ENCODE peak calls at places on chromosome 11, in five cellular contexts. One of them, this sample, is unnamed.

GRCh38 chr11:125088576-125089455 is 22.6 kb downstream of the TMEM218 start:
- DNase-seq in ascending aorta: no peak
- DNase-seq in AG04450: no peak
- DNase-seq in suprapubic skin: no peak
- DNase-seq in stimulated activated CD4-positive, alpha-beta T cell treated with anti-CD3 and anti-CD28 coated beads, Interleukin-15, amount 100 ng/mL, for 1 hour: no peak
- DNase-seq in this sample: no peak

GRCh38 chr11:134385774-134386565 is 26.1 kb downstream of the B3GAT1 start:
- DNase-seq in suprapubic skin: no peak
- DNase-seq in ascending aorta: no peak
- DNase-seq in AG04450: no peak
- DNase-seq in stimulated activated CD4-positive, alpha-beta T cell treated with anti-CD3 and anti-CD28 coated beads, Interleukin-15, amount 100 ng/mL, for 1 hour: no peak
- DNase-seq in this sample: no peak

GRCh38 chr11:132184079-132184478 is 813.7 kb downstream of the NTM start:
- DNase-seq in ascending aorta: no peak
- DNase-seq in AG04450: no peak
- DNase-seq in suprapubic skin: no peak
- DNase-seq in stimulated activated CD4-positive, alpha-beta T cell treated with anti-CD3 and anti-CD28 coated beads, Interleukin-15, amount 100 ng/mL, for 1 hour: no peak
- DNase-seq in this sample: no peak

GRCh38 chr11:32435511-32435946 is at the start of gene WT1:
- DNase-seq in AG04450: no peak
- DNase-seq in suprapubic skin: no peak
- DNase-seq in ascending aorta: no peak
- DNase-seq in stimulated activated CD4-positive, alpha-beta T cell treated with anti-CD3 and anti-CD28 coated beads, Interleukin-15, amount 100 ng/mL, for 1 hour: no peak
- DNase-seq in this sample: peak

GRCh38 chr11:85132839-85133238 is 494.3 kb downstream of the DLG2 start:
- DNase-seq in AG04450: no peak
- DNase-seq in suprapubic skin: no peak
- DNase-seq in stimulated activated CD4-positive, alpha-beta T cell treated with anti-CD3 and anti-CD28 coated beads, Interleukin-15, amount 100 ng/mL, for 1 hour: no peak
- DNase-seq in ascending aorta: no peak
- DNase-seq in this sample: no peak

GRCh38 chr11:1491379-1491778 is 4.8 kb upstream of the MOB2 start:
- DNase-seq in stimulated activated CD4-positive, alpha-beta T cell treated with anti-CD3 and anti-CD28 coated beads, Interleukin-15, amount 100 ng/mL, for 1 hour: no peak
- DNase-seq in AG04450: no peak
- DNase-seq in ascending aorta: no peak
- DNase-seq in suprapubic skin: no peak
- DNase-seq in this sample: no peak

GRCh38 chr11:61695917-61696316 is 15.7 kb downstream of the DAGLA start:
- DNase-seq in AG04450: no peak
- DNase-seq in suprapubic skin: peak
- DNase-seq in ascending aorta: peak
- DNase-seq in stimulated activated CD4-positive, alpha-beta T cell treated with anti-CD3 and anti-CD28 coated beads, Interleukin-15, amount 100 ng/mL, for 1 hour: peak
- DNase-seq in this sample: peak

GRCh38 chr11:61963282-61964057 is 4.0 kb downstream of the FTH1 start:
- DNase-seq in ascending aorta: no peak
- DNase-seq in AG04450: no peak
- DNase-seq in stimulated activated CD4-positive, alpha-beta T cell treated with anti-CD3 and anti-CD28 coated beads, Interleukin-15, amount 100 ng/mL, for 1 hour: no peak
- DNase-seq in suprapubic skin: peak
- DNase-seq in this sample: no peak

GRCh38 chr11:12019337-12019736 is 10.9 kb upstream of the DKK3 start:
- DNase-seq in ascending aorta: no peak
- DNase-seq in stimulated activated CD4-positive, alpha-beta T cell treated with anti-CD3 and anti-CD28 coated beads, Interleukin-15, amount 100 ng/mL, for 1 hour: no peak
- DNase-seq in AG04450: no peak
- DNase-seq in suprapubic skin: no peak
- DNase-seq in this sample: no peak

GRCh38 chr11:2685566-2686359 is 14.0 kb downstream of the KCNQ1OT1 start:
- DNase-seq in suprapubic skin: peak
- DNase-seq in AG04450: no peak
- DNase-seq in stimulated activated CD4-positive, alpha-beta T cell treated with anti-CD3 and anti-CD28 coated beads, Interleukin-15, amount 100 ng/mL, for 1 hour: no peak
- DNase-seq in ascending aorta: no peak
- DNase-seq in this sample: no peak

GRCh38 chr11:69115586-69116560 is 39.9 kb upstream of the SMIM38 start:
- DNase-seq in suprapubic skin: no peak
- DNase-seq in stimulated activated CD4-positive, alpha-beta T cell treated with anti-CD3 and anti-CD28 coated beads, Interleukin-15, amount 100 ng/mL, for 1 hour: no peak
- DNase-seq in AG04450: no peak
- DNase-seq in ascending aorta: no peak
- DNase-seq in this sample: no peak

GRCh38 chr11:18791175-18792065 is at the start of gene PTPN5:
- DNase-seq in stimulated activated CD4-positive, alpha-beta T cell treated with anti-CD3 and anti-CD28 coated beads, Interleukin-15, amount 100 ng/mL, for 1 hour: no peak
- DNase-seq in ascending aorta: no peak
- DNase-seq in suprapubic skin: no peak
- DNase-seq in AG04450: no peak
- DNase-seq in this sample: no peak

GRCh38 chr11:32809313-32809712 is 14.9 kb upstream of the CCDC73 start:
- DNase-seq in AG04450: peak
- DNase-seq in ascending aorta: no peak
- DNase-seq in suprapubic skin: no peak
- DNase-seq in stimulated activated CD4-positive, alpha-beta T cell treated with anti-CD3 and anti-CD28 coated beads, Interleukin-15, amount 100 ng/mL, for 1 hour: no peak
- DNase-seq in this sample: peak

GRCh38 chr11:10897150-10897549 is 39.3 kb upstream of the ZBED5 start:
- DNase-seq in suprapubic skin: no peak
- DNase-seq in stimulated activated CD4-positive, alpha-beta T cell treated with anti-CD3 and anti-CD28 coated beads, Interleukin-15, amount 100 ng/mL, for 1 hour: no peak
- DNase-seq in ascending aorta: no peak
- DNase-seq in AG04450: no peak
- DNase-seq in this sample: no peak

GRCh38 chr11:124875401-124875800 is 10.2 kb downstream of the ROBO3 start:
- DNase-seq in stimulated activated CD4-positive, alpha-beta T cell treated with anti-CD3 and anti-CD28 coated beads, Interleukin-15, amount 100 ng/mL, for 1 hour: no peak
- DNase-seq in suprapubic skin: no peak
- DNase-seq in ascending aorta: no peak
- DNase-seq in AG04450: no peak
- DNase-seq in this sample: no peak

GRCh38 chr11:72058416-72059034 is 21.8 kb downstream of the NUMA1 start:
- DNase-seq in AG04450: peak
- DNase-seq in stimulated activated CD4-positive, alpha-beta T cell treated with anti-CD3 and anti-CD28 coated beads, Interleukin-15, amount 100 ng/mL, for 1 hour: no peak
- DNase-seq in ascending aorta: no peak
- DNase-seq in suprapubic skin: no peak
- DNase-seq in this sample: no peak

GRCh38 chr11:122435540-122436187 is 219.9 kb upstream of the UBASH3B start:
- DNase-seq in suprapubic skin: no peak
- DNase-seq in stimulated activated CD4-positive, alpha-beta T cell treated with anti-CD3 and anti-CD28 coated beads, Interleukin-15, amount 100 ng/mL, for 1 hour: no peak
- DNase-seq in ascending aorta: no peak
- DNase-seq in AG04450: no peak
- DNase-seq in this sample: no peak

GRCh38 chr11:22976146-22976545 is 115.9 kb upstream of the CCDC179 start:
- DNase-seq in stimulated activated CD4-positive, alpha-beta T cell treated with anti-CD3 and anti-CD28 coated beads, Interleukin-15, amount 100 ng/mL, for 1 hour: no peak
- DNase-seq in AG04450: peak
- DNase-seq in ascending aorta: no peak
- DNase-seq in suprapubic skin: no peak
- DNase-seq in this sample: no peak

This sample was measured in GM20000.